ENCODE peak calls at places on chromosomes 12 and 14, in six cellular contexts. B is cortex of kidney; I is astrocyte; N is stimulated activated CD4-positive, alpha-beta T cell treated with anti-CD3 and anti-CD28 coated beads, Interleukin-12 subunit alpha, Interleukin-12 subunit beta, amount 100 ng/mL, for 4 hours; Y is anterior cingulate cortex; G is foreskin keratinocyte. V is an unnamed sample.

GRCh38 chr14:68208218-68208617 is 388.6 kb downstream of the RAD51B start:
- DNase-seq in B (no peak), I (peak), N (no peak), Y (no peak), G (no peak), V (no peak)

GRCh38 chr12:12432373-12432772 is 75.5 kb downstream of the BORCS5 start:
- DNase-seq in B (no peak), I (peak), N (no peak), Y (no peak), G (peak), V (no peak)

GRCh38 chr12:57237653-57237951 is 8.1 kb downstream of the SHMT2 start:
- DNase-seq in B (no peak), I (no peak), N (no peak), Y (no peak), G (peak), V (no peak)

GRCh38 chr14:77307099-77307496 is 13.6 kb downstream of the POMT2 start:
- DNase-seq in B (no peak), I (no peak), N (no peak), Y (no peak), G (no peak), V (peak)

GRCh38 chr12:46830731-46831334 is 5.0 kb upstream of the SLC38A4 start:
- DNase-seq in B (no peak), I (no peak), N (no peak), Y (no peak), G (peak), V (no peak)

GRCh38 chr12:64077922-64078321 is 144.2 kb downstream of the KICS2 start:
- DNase-seq in B (no peak), I (no peak), N (no peak), Y (no peak), G (no peak), V (no peak)

GRCh38 chr14:23056257-23056955 is 914 bp downstream of the CDH24 start:
- DNase-seq in B (no peak), I (peak), N (peak), Y (no peak), G (peak), V (peak)

GRCh38 chr12:111450676-111451075 is 45.0 kb downstream of the SH2B3 start:
- DNase-seq in B (no peak), I (no peak), N (no peak), Y (no peak), G (no peak), V (no peak)

GRCh38 chr12:58529897-58530296 is 390.4 kb downstream of the LRIG3 start:
- DNase-seq in B (no peak), I (peak), N (no peak), Y (no peak), G (peak), V (no peak)

GRCh38 chr14:32896979-32897723 is 41.5 kb upstream of the NPAS3 start:
- DNase-seq in B (no peak), I (peak), N (no peak), Y (no peak), G (no peak), V (no peak)

GRCh38 chr14:102993523-102993922 is 63.8 kb downstream of the CDC42BPB start:
- DNase-seq in B (no peak), I (peak), N (no peak), Y (no peak), G (peak), V (no peak)

GRCh38 chr14:69129264-69129880 is 23.5 kb downstream of the DCAF5 start:
- DNase-seq in B (no peak), I (peak), N (peak), Y (peak), G (peak), V (peak)

GRCh38 chr12:1356285-1356684 is 238.1 kb downstream of the FBXL14 start:
- DNase-seq in B (no peak), I (no peak), N (no peak), Y (no peak), G (no peak), V (no peak)

GRCh38 chr12:64390275-64390851 is at the start of gene C12orf56:
- DNase-seq in B (no peak), I (peak), N (peak), Y (no peak), G (no peak), V (peak)

GRCh38 chr12:2318286-2318685 is 265.5 kb downstream of the CACNA1C start:
- DNase-seq in B (no peak), I (no peak), N (no peak), Y (no peak), G (no peak), V (no peak)

GRCh38 chr12:13571035-13571434 is 374.5 kb downstream of the EMP1 start:
- DNase-seq in B (no peak), I (no peak), N (no peak), Y (no peak), G (no peak), V (no peak)

GRCh38 chr12:25063873-25064598 is 115.1 kb upstream of the BCAT1 start:
- DNase-seq in B (no peak), I (no peak), N (no peak), Y (no peak), G (no peak), V (no peak)

GRCh38 chr14:103708750-103709187 is 6.5 kb downstream of the XRCC3 start:
- DNase-seq in B (no peak), I (no peak), N (no peak), Y (peak), G (no peak), V (peak)

GRCh38 chr14:104983231-104983721 is 2.3 kb upstream of the CLBA1 start:
- DNase-seq in B (no peak), I (no peak), N (no peak), Y (no peak), G (no peak), V (no peak)

GRCh38 chr14:63745858-63746425 is 18.1 kb upstream of the SGPP1 start:
- DNase-seq in B (no peak), I (no peak), N (no peak), Y (no peak), G (no peak), V (no peak)

GRCh38 chr14:55097894-55098560 is 31.0 kb upstream of the LGALS3 start:
- DNase-seq in B (no peak), I (no peak), N (peak), Y (no peak), G (peak), V (no peak)

GRCh38 chr12:52186135-52186840 is 5.5 kb downstream of the KRT80 start:
- DNase-seq in B (no peak), I (peak), N (no peak), Y (no peak), G (peak), V (no peak)

GRCh38 chr12:86264451-86265328 is 8.5 kb upstream of the MGAT4C start:
- DNase-seq in B (no peak), I (no peak), N (no peak), Y (no peak), G (peak), V (no peak)

GRCh38 chr12:6285063-6285477 is 25.4 kb upstream of the PLEKHG6 start:
- DNase-seq in B (no peak), I (no peak), N (peak), Y (peak), G (peak), V (peak)

GRCh38 chr12:27460471-27460978 is 14.0 kb downstream of the SMCO2 start:
- DNase-seq in B (no peak), I (peak), N (peak), Y (no peak), G (peak), V (no peak)

GRCh38 chr12:112361271-112361670 is 21.0 kb downstream of the HECTD4 start:
- DNase-seq in B (no peak), I (no peak), N (no peak), Y (no peak), G (no peak), V (no peak)

GRCh38 chr14:39102265-39102968 is 618 bp downstream of the SEC23A start:
- DNase-seq in B (no peak), I (peak), N (no peak), Y (no peak), G (peak), V (no peak)

GRCh38 chr14:58272589-58273372 is 25.6 kb upstream of the ARID4A start:
- DNase-seq in B (no peak), I (peak), N (no peak), Y (no peak), G (no peak), V (no peak)

GRCh38 chr12:113823816-113824215 is 142.3 kb downstream of the RBM19 start:
- DNase-seq in B (no peak), I (no peak), N (no peak), Y (no peak), G (no peak), V (no peak)

GRCh38 chr12:114274131-114274530 is 131.8 kb downstream of the TBX5 start:
- DNase-seq in B (no peak), I (no peak), N (no peak), Y (no peak), G (no peak), V (no peak)

GRCh38 chr12:43370299-43370698 is 181.7 kb downstream of the ADAMTS20 start:
- DNase-seq in B (no peak), I (peak), N (no peak), Y (no peak), G (peak), V (no peak)

GRCh38 chr14:76920572-76921175 is 94.5 kb downstream of the LRRC74A start:
- DNase-seq in B (no peak), I (peak), N (no peak), Y (no peak), G (no peak), V (no peak)

GRCh38 chr12:132520421-132521199 is 30.7 kb downstream of the FBRSL1 start:
- DNase-seq in B (no peak), I (no peak), N (no peak), Y (no peak), G (no peak), V (no peak)

GRCh38 chr12:40226652-40227051 is 1.9 kb downstream of the LRRK2 start:
- DNase-seq in B (no peak), I (peak), N (no peak), Y (no peak), G (peak), V (no peak)